ENCODE peak calls at places on chromosomes 4 and X, in four cellular contexts. V is kidney epithelial cell, C is IMR-90, Z is right atrium auricular region. Q is an unnamed sample.
A peak's percentile ranks its signal among the peaks of the same experiment; 100 is the strongest.

GRCh38 chrX:11757397-11757728 is 674 bp upstream of the MSL3 start:
- DNase-seq in Z (no peak), C (no peak), V (no peak), Q (no peak)

GRCh38 chr4:19888587-19888986 is 363.1 kb upstream of the SLIT2 start:
- DNase-seq in V (no peak), C (no peak), Z (no peak), Q (no peak)

GRCh38 chrX:152821145-152821765 is 9.3 kb downstream of the CETN2 start:
- DNase-seq in Z (no peak), V (no peak), C (peak; percentile 32), Q (no peak)

GRCh38 chr4:48342559-48342878 is 1.2 kb downstream of the SLAIN2 start:
- DNase-seq in V (no peak), C (no peak), Z (no peak), Q (no peak)

GRCh38 chrX:131802836-131803626 is 220.1 kb upstream of the STK26 start:
- DNase-seq in C (peak; percentile 52), V (no peak), Z (no peak), Q (no peak)

GRCh38 chr4:123997116-123997515 is 600.5 kb downstream of the SPRY1 start:
- DNase-seq in V (no peak), C (no peak), Z (no peak), Q (no peak)

GRCh38 chr4:134787315-134787714 is 585.7 kb upstream of the PABPC4L start:
- DNase-seq in Z (no peak), C (no peak), V (no peak), Q (no peak)

GRCh38 chrX:44637282-44637681 is 94.6 kb upstream of the FUNDC1 start:
- DNase-seq in Z (no peak), V (no peak), C (no peak), Q (no peak)

GRCh38 chr4:83569967-83570366 is 34.1 kb downstream of the GPAT3 start:
- DNase-seq in C (no peak), V (no peak), Z (no peak), Q (no peak)

GRCh38 chr4:84852081-84852480 is 114.4 kb downstream of the WDFY3 start:
- DNase-seq in C (peak; percentile 43), Z (no peak), V (no peak), Q (no peak)

GRCh38 chr4:152605641-152606304 is 69.9 kb upstream of the FBXW7 start:
- DNase-seq in C (peak; percentile 34), V (peak; percentile 42), Z (no peak), Q (no peak)

GRCh38 chr4:140004580-140005314 is 149.2 kb downstream of the MAML3 start:
- DNase-seq in C (peak; percentile 51), Z (no peak), V (no peak), Q (no peak)

DNA sequence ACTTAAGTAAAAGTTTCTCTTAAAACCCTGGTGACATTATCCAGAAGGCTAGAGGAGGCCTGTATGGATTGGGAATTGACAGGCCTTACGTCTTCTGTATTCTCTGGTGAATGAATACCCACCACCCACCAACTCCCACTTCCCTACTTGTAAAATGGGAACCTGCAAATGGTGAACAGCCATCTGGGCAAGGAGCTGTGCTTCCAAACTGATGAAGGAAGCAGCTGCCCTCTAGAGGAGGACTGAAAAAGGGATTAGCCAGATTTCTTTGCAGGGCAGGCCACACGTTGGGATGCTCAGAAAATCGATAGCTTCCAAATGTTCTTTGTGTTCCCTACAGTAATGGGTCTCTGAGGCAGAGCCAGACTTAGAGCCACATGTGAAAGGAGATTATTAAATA is 39.3 kb upstream of the LPAR4 start:
- DNase-seq in Z (no peak), C (peak; percentile 41), V (peak; percentile 10), Q (no peak)
- TF ChIP-seq CTCF in Z (no peak), C (peak; percentile 61), V (peak; percentile 52), Q (peak; percentile 67)

GRCh38 chrX:48575642-48576041 is 1.4 kb downstream of the RBM3 start:
- DNase-seq in C (no peak), V (no peak), Z (no peak), Q (no peak)
- H3K4me3 ChIP-seq in C (peak overlapping the region; percentile 82), V (peak overlapping the region; percentile 67), Z (peak overlapping the region; percentile 62), Q (peak overlapping the region; percentile 63)

DNA sequence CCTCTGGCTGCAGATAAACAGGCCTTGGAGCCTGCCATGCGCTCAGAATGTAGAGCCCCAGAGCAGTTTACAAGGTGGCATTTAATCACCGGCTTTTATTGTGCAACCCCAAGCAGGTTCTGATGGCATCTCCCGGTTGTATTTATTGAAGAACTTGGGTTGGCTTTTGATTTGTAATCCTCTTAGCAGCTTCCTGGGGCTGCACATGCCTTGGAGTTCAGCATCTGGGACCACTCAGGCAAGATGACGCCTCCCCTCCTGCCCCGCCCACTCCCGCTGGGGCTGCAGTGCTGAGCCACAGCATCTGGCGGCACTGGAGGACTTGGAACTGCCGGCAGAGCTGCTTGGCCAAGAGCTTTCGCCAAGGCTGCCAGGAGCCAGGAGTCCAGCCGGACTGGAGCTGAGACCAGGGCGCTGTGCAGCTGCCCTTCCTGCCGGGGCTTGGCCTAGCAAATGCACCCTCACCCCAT is 5.3 kb downstream of the HTRA3 start:
- DNase-seq in V (no peak), C (peak; percentile 93), Z (peak; percentile 91), Q (peak; percentile 36)
- TF ChIP-seq CTCF in V (peak; percentile 48), C (peak; percentile 76), Z (peak; percentile 26), Q (peak; percentile 82)

DNA sequence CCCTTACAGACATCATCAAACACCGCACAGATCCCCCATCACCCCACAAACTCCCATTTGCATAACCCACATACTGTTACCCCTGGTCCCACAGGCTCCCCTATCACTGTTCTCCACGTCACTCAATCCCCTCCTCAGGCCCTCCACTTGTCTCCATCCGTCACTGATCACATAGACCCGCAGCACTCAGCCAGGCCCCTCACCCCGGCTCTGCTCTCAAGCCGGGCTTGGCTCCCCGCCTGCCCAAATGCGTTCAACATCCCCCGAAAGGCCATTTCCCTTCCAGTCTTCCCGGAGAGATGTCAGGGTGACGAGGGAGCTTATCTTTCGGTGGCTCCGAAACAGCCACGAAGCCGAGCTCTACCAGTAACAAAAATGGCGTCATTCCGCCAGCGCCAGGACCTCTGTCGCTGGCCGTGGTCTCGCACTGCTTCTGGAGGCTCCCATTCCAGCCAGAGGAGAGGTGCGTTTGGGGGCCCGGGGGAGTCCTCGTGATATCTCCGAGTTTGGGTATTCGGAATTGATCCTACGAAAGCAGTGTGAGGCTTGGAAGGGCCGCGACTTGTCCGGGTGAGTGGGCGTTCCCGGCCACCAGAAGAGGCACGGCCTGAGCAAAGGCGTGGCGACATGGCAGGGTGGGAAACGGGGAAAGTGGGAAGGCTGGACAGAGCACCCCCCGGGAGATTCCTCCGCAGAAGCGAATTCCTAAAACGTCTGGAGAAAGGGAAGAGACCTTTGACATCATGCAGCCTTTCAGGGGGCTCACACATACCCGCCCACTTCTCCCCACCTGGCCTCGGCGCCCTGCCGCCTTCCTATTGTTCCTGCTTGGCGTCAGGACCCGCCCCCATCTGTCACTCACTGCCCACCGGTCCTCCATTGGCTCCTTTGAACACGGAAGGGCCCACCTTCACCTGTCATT is at the start of gene ZNF630:
- DNase-seq in V (peak; percentile 29), Z (peak; percentile 69), C (peak; percentile 6), Q (no peak)
- H3K4me3 ChIP-seq in V (peak within 1 kb of the TSS; percentile 67), Z (peak within 1 kb of the TSS; percentile 49), C (peak within 1 kb of the TSS; percentile 83), Q (peak within 1 kb of the TSS; percentile 55)

GRCh38 chrX:112147206-112147605 is 64.6 kb upstream of the TRPC5 start:
- DNase-seq in C (peak; percentile 29), Z (no peak), V (no peak), Q (no peak)
- TF ChIP-seq CTCF in C (peak; percentile 54), Z (peak; percentile 46), V (peak; percentile 41), Q (peak; percentile 21)

GRCh38 chr4:79395883-79396282 is 12.1 kb downstream of the GK2 start:
- DNase-seq in C (no peak), Z (no peak), V (no peak), Q (no peak)

GRCh38 chr4:79396794-79397193 is 11.2 kb downstream of the GK2 start:
- DNase-seq in Z (no peak), C (no peak), V (no peak), Q (no peak)

GRCh38 chr4:79390890-79391289 is 17.1 kb downstream of the GK2 start:
- DNase-seq in Z (no peak), V (no peak), C (no peak), Q (no peak)
- H3K4me3 ChIP-seq in Z (no peak overlapping the region), V (no peak overlapping the region), C (no peak overlapping the region), Q (no peak overlapping the region)

GRCh38 chrX:149650162-149650561 is 18.6 kb upstream of the TMEM185A start:
- DNase-seq in V (no peak), Z (no peak), C (no peak), Q (no peak)

GRCh38 chrX:149647505-149647904 is 15.9 kb upstream of the TMEM185A start:
- DNase-seq in Z (no peak), C (no peak), V (no peak), Q (no peak)

GRCh38 chrX:149643496-149643895 is 11.9 kb upstream of the TMEM185A start:
- DNase-seq in Z (no peak), C (no peak), V (no peak), Q (no peak)

GRCh38 chrX:149652232-149652981 is 20.8 kb upstream of the TMEM185A start:
- DNase-seq in V (no peak), Z (no peak), C (no peak), Q (no peak)

GRCh38 chrX:149648932-149649331 is 17.3 kb upstream of the TMEM185A start:
- DNase-seq in C (no peak), Z (no peak), V (no peak), Q (no peak)
- TF ChIP-seq CTCF in C (no peak), Z (no peak), V (no peak), Q (no peak)

DNA sequence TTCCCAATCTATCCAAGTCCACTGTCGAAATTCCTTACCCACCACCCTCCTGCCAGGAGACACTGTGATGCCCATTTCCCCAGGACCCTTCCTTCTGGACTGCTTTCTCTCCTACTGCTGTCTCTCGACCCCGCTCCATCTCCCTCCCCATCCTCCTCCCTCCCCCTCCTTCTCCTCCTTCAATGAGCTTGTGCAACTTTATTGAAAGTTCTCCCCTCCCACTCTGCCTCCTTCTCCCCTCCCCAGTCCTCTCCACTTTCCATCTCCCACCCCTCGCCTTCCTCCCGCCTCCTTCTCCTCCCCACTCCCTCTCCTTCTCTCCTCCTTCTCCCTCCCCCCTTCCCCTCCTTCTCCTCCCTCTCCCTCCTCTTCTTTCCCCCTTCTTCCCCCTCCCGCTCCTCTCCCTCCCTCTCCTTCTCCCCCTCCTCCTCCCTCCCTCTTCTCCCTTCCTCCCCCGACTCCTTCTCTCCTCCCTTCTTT is 116.6 kb upstream of the FAT1 start:
- DNase-seq in V (no peak), C (peak; percentile 62), Z (peak; percentile 66), Q (no peak)
- H3K4me3 ChIP-seq in V (no peak overlapping the region), C (no peak overlapping the region), Z (no peak overlapping the region), Q (no peak overlapping the region)

GRCh38 chrX:50691820-50692219 is 122.2 kb downstream of the SHROOM4 start:
- DNase-seq in C (peak; percentile 48), V (no peak), Z (no peak), Q (no peak)
- TF ChIP-seq CTCF in C (peak; percentile 72), V (peak; percentile 45), Z (peak; percentile 24), Q (peak; percentile 29)

Q was measured in AG04449.